ENCODE peak calls at places on chromosome 11, in seven cellular contexts. K, W, H, G, M, F and U are unnamed samples.

GRCh38 chr11:125365196-125365931 is 130.7 kb downstream of the FEZ1 start:
- DNase-seq in K (no peak), W (no peak), H (no peak), G (no peak), M (no peak), F (no peak), U (no peak)

GRCh38 chr11:2213384-2213842 is 41.8 kb upstream of the TH start:
- DNase-seq in K (peak), W (peak), H (peak), G (no peak), M (peak), F (no peak), U (no peak)

GRCh38 chr11:69912911-69913451 is 93.8 kb upstream of the FGF3 start:
- DNase-seq in K (no peak), W (peak), H (peak), G (no peak), M (no peak), F (no peak), U (peak)

GRCh38 chr11:96306933-96307747 is 35.9 kb downstream of the MAML2 start:
- DNase-seq in K (peak), W (no peak), H (peak), G (peak), M (peak), F (peak), U (peak)

GRCh38 chr11:70290341-70291065 is 20.0 kb downstream of the PPFIA1 start:
- DNase-seq in K (no peak), W (no peak), H (no peak), G (no peak), M (no peak), F (no peak), U (peak)

GRCh38 chr11:31089117-31089516 is 280.4 kb downstream of the DCDC1 start:
- DNase-seq in K (no peak), W (no peak), H (no peak), G (no peak), M (no peak), F (no peak), U (no peak)

GRCh38 chr11:34063061-34063795 is 11.7 kb downstream of the CAPRIN1 start:
- DNase-seq in K (no peak), W (no peak), H (no peak), G (no peak), M (no peak), F (no peak), U (no peak)

GRCh38 chr11:17750013-17750816 is 15.6 kb downstream of the KCNC1 start:
- DNase-seq in K (no peak), W (no peak), H (no peak), G (no peak), M (no peak), F (no peak), U (no peak)

GRCh38 chr11:132943737-132944556 is 588.4 kb downstream of the OPCML start:
- DNase-seq in K (no peak), W (peak), H (no peak), G (no peak), M (peak), F (no peak), U (no peak)

GRCh38 chr11:128472128-128473110 is 114.9 kb downstream of the ETS1 start:
- DNase-seq in K (no peak), W (no peak), H (peak), G (no peak), M (no peak), F (peak), U (peak)

GRCh38 chr11:7651140-7651551 is 22.2 kb downstream of the CYB5R2 start:
- DNase-seq in K (no peak), W (no peak), H (no peak), G (no peak), M (peak), F (no peak), U (no peak)

GRCh38 chr11:12813371-12814225 is 139.4 kb downstream of the TEAD1 start:
- DNase-seq in K (no peak), W (no peak), H (no peak), G (peak), M (no peak), F (no peak), U (peak)

GRCh38 chr11:75946531-75947530 is 131.8 kb downstream of the UVRAG start:
- DNase-seq in K (peak), W (peak), H (no peak), G (peak), M (no peak), F (peak), U (peak)

GRCh38 chr11:3058753-3059664 is 1.8 kb upstream of the CARS1 start:
- DNase-seq in K (no peak), W (peak), H (no peak), G (no peak), M (no peak), F (peak), U (peak)

GRCh38 chr11:61702701-61703312 is 22.6 kb downstream of the DAGLA start:
- DNase-seq in K (no peak), W (no peak), H (peak), G (no peak), M (no peak), F (no peak), U (no peak)

GRCh38 chr11:60169264-60169915 is 13.5 kb downstream of the MS4A6A start:
- DNase-seq in K (peak), W (no peak), H (peak), G (no peak), M (no peak), F (peak), U (peak)
- TF ChIP-seq CTCF in K (peak), W (peak), H (peak), G (no peak), M (peak), F (peak), U (peak)

GRCh38 chr11:130904380-130904779 is 11.9 kb downstream of the SNX19 start:
- DNase-seq in K (no peak), W (no peak), H (no peak), G (no peak), M (no peak), F (peak), U (peak)
- TF ChIP-seq CTCF in K (peak), W (peak), H (no peak), G (no peak), M (peak), F (peak), U (peak)

GRCh38 chr11:5013012-5013411 is 18.4 kb downstream of the OR51L1 start:
- DNase-seq in K (no peak), W (no peak), H (no peak), G (no peak), M (no peak), F (no peak), U (no peak)

GRCh38 chr11:5004429-5005274 is 10.0 kb downstream of the OR51L1 start:
- DNase-seq in K (peak), W (peak), H (peak), G (peak), M (no peak), F (peak), U (peak)

GRCh38 chr11:5011254-5011653 is 16.6 kb downstream of the OR51L1 start:
- DNase-seq in K (no peak), W (no peak), H (no peak), G (no peak), M (no peak), F (no peak), U (no peak)

DNA sequence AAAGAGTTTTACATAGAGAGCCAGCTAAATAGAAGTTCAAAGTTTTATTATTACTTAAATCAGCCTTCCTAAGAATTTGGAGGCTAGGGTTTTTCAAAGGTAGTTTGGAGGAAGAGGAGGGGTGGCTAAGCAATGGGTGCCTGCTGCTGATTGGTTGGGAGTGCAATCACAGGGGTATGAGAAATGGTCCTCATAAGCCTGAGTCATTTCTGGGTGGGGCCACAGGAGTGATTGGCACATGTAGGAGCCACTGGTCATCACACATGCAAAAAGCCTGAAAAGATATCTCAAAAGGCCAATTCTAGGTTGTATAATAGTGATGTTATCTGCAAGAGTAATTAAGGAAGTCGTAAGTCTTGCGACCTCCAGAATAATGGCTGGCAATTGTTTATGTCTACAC is 12.9 kb downstream of the OR51L1 start:
- DNase-seq in K (no peak), W (no peak), H (no peak), G (no peak), M (no peak), F (no peak), U (peak)
- TF ChIP-seq CTCF in K (no peak), W (no peak), H (no peak), G (no peak), M (no peak), F (no peak), U (no peak)

DNA sequence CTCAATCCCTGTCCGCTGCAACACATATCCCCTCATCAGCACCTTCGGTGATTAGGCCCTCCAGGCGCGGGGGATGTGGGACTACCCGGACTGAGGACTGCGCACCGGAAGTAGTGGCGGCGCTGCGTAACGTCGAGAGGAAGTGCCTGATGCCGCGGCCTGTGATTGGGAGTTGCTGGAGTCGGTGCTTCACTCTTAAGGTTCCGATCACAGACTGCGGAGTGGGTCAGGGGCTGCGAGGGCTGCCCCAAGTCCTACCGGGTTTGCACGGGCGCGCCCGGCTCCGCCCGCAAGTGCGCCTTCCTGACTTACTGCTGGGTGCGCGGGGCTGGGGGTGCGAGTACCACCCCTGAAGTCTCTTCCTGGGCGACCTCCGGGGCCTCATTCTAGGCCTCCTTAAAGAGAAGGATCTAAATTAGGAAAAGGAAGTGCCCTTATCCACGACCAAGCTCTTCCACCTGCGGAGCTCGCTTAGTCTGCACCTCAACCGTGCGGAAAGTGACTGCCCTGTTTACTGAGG is at the start of gene ALKBH3:
- DNase-seq in K (peak), W (peak), H (peak), G (peak), M (peak), F (peak), U (peak)
- TF ChIP-seq CTCF in K (no peak), W (no peak), H (no peak), G (peak), M (no peak), F (no peak), U (no peak)